ENCODE peak calls at places on chromosomes 7 and 10, in four cellular contexts. L, P, I and Z are unnamed samples.

GRCh38 chr7:55387062-55387965 is 22.2 kb downstream of the LANCL2 start:
- DNase-seq in L (no peak), P (peak), I (no peak), Z (no peak)

GRCh38 chr7:35536396-35536826 is 158.5 kb downstream of the HERPUD2 start:
- DNase-seq in L (no peak), P (no peak), I (no peak), Z (no peak)

GRCh38 chr10:127534511-127534910 is 14.6 kb upstream of the NPS start:
- DNase-seq in L (no peak), P (no peak), I (no peak), Z (no peak)

GRCh38 chr10:1278304-1278703 is 222.1 kb downstream of the WDR37 start:
- DNase-seq in L (no peak), P (no peak), I (no peak), Z (no peak)

GRCh38 chr7:48126037-48126436 is 37.0 kb downstream of the UPP1 start:
- DNase-seq in L (no peak), P (no peak), I (no peak), Z (no peak)

GRCh38 chr10:62501547-62501946 is 127.4 kb downstream of the ZNF365 start:
- DNase-seq in L (no peak), P (peak), I (no peak), Z (no peak)

GRCh38 chr10:18666810-18667209 is 7.6 kb downstream of the ARL5B start:
- DNase-seq in L (no peak), P (peak), I (peak), Z (peak)

GRCh38 chr10:78915331-78915626 is 153.5 kb upstream of the ZMIZ1 start:
- DNase-seq in L (no peak), P (no peak), I (no peak), Z (no peak)

GRCh38 chr7:12133865-12134264 is 77.2 kb upstream of the TMEM106B start:
- DNase-seq in L (no peak), P (no peak), I (no peak), Z (peak)